ENCODE peak calls at places on chromosomes 1 and 21, in nine cellular contexts. One of them, this sample, is unnamed.

GRCh38 chr1:192609110-192610079 is 26.6 kb upstream of the RGS13 start:
- DNase-seq in GM20000: peak
- DNase-seq in glutamatergic neuron: no peak
- DNase-seq in heart right ventricle: peak
- DNase-seq in fibroblast of lung: no peak
- DNase-seq in psoas muscle: peak
- DNase-seq in GM10248: peak
- DNase-seq in RWPE1: no peak
- DNase-seq in MCF 10A: no peak
- DNase-seq in this sample: no peak

GRCh38 chr1:235307158-235308124 is 20.5 kb downstream of the ARID4B start:
- DNase-seq in GM20000: no peak
- DNase-seq in glutamatergic neuron: no peak
- DNase-seq in heart right ventricle: no peak
- DNase-seq in fibroblast of lung: no peak
- DNase-seq in psoas muscle: no peak
- DNase-seq in GM10248: no peak
- DNase-seq in RWPE1: no peak
- DNase-seq in MCF 10A: no peak
- DNase-seq in this sample: no peak

GRCh38 chr1:217896490-217896889 is 265.3 kb downstream of the SPATA17 start:
- DNase-seq in GM20000: no peak
- DNase-seq in glutamatergic neuron: no peak
- DNase-seq in heart right ventricle: no peak
- DNase-seq in fibroblast of lung: peak
- DNase-seq in psoas muscle: no peak
- DNase-seq in GM10248: no peak
- DNase-seq in RWPE1: no peak
- DNase-seq in MCF 10A: peak
- DNase-seq in this sample: no peak

GRCh38 chr1:22026924-22027289 is 25.4 kb downstream of the CELA3A start:
- DNase-seq in GM20000: no peak
- DNase-seq in glutamatergic neuron: no peak
- DNase-seq in heart right ventricle: no peak
- DNase-seq in fibroblast of lung: no peak
- DNase-seq in psoas muscle: no peak
- DNase-seq in GM10248: no peak
- DNase-seq in RWPE1: no peak
- DNase-seq in MCF 10A: no peak
- DNase-seq in this sample: no peak

GRCh38 chr1:219666242-219666641 is 53.3 kb upstream of the ZC3H11B start:
- DNase-seq in GM20000: no peak
- DNase-seq in glutamatergic neuron: no peak
- DNase-seq in heart right ventricle: no peak
- DNase-seq in fibroblast of lung: peak
- DNase-seq in psoas muscle: no peak
- DNase-seq in GM10248: no peak
- DNase-seq in RWPE1: no peak
- DNase-seq in MCF 10A: peak
- DNase-seq in this sample: no peak

GRCh38 chr21:28072601-28073000 is 920.1 kb downstream of the LTN1 start:
- DNase-seq in GM20000: no peak
- DNase-seq in glutamatergic neuron: no peak
- DNase-seq in heart right ventricle: no peak
- DNase-seq in fibroblast of lung: no peak
- DNase-seq in psoas muscle: no peak
- DNase-seq in GM10248: no peak
- DNase-seq in RWPE1: no peak
- DNase-seq in MCF 10A: no peak
- DNase-seq in this sample: no peak

GRCh38 chr1:223831755-223832636 is 13.8 kb downstream of the TP53BP2 start:
- DNase-seq in GM20000: no peak
- DNase-seq in glutamatergic neuron: no peak
- DNase-seq in heart right ventricle: no peak
- DNase-seq in fibroblast of lung: peak
- DNase-seq in psoas muscle: no peak
- DNase-seq in GM10248: no peak
- DNase-seq in RWPE1: peak
- DNase-seq in MCF 10A: peak
- DNase-seq in this sample: no peak

GRCh38 chr1:38183094-38183493 is 136.5 kb upstream of the POU3F1 start:
- DNase-seq in GM20000: no peak
- DNase-seq in glutamatergic neuron: no peak
- DNase-seq in heart right ventricle: no peak
- DNase-seq in fibroblast of lung: no peak
- DNase-seq in psoas muscle: no peak
- DNase-seq in GM10248: no peak
- DNase-seq in RWPE1: no peak
- DNase-seq in MCF 10A: no peak
- DNase-seq in this sample: peak

GRCh38 chr1:150429805-150430204 is 57.4 kb upstream of the TARS2 start:
- DNase-seq in GM20000: peak
- DNase-seq in glutamatergic neuron: no peak
- DNase-seq in heart right ventricle: no peak
- DNase-seq in fibroblast of lung: peak
- DNase-seq in psoas muscle: no peak
- DNase-seq in GM10248: peak
- DNase-seq in RWPE1: peak
- DNase-seq in MCF 10A: peak
- DNase-seq in this sample: no peak

GRCh38 chr1:12464627-12465056 is 153.4 kb downstream of the DHRS3 start:
- DNase-seq in GM20000: no peak
- DNase-seq in glutamatergic neuron: no peak
- DNase-seq in heart right ventricle: no peak
- DNase-seq in fibroblast of lung: peak
- DNase-seq in psoas muscle: no peak
- DNase-seq in GM10248: no peak
- DNase-seq in RWPE1: no peak
- DNase-seq in MCF 10A: peak
- DNase-seq in this sample: no peak

GRCh38 chr1:184379111-184379752 is 7.6 kb upstream of the C1orf21 start:
- DNase-seq in GM20000: no peak
- DNase-seq in glutamatergic neuron: no peak
- DNase-seq in heart right ventricle: no peak
- DNase-seq in fibroblast of lung: no peak
- DNase-seq in psoas muscle: no peak
- DNase-seq in GM10248: no peak
- DNase-seq in RWPE1: no peak
- DNase-seq in MCF 10A: peak
- DNase-seq in this sample: no peak
- TF ChIP-seq CTCF in GM20000: no peak
- TF ChIP-seq CTCF in glutamatergic neuron: no peak
- TF ChIP-seq CTCF in heart right ventricle: peak
- TF ChIP-seq CTCF in fibroblast of lung: no peak
- TF ChIP-seq CTCF in psoas muscle: peak
- TF ChIP-seq CTCF in GM10248: peak
- TF ChIP-seq CTCF in RWPE1: no peak
- TF ChIP-seq CTCF in MCF 10A: peak
- TF ChIP-seq CTCF in this sample: peak

GRCh38 chr1:89089962-89090361 is 25.0 kb upstream of the GBP1 start:
- DNase-seq in GM20000: no peak
- DNase-seq in glutamatergic neuron: no peak
- DNase-seq in heart right ventricle: no peak
- DNase-seq in fibroblast of lung: no peak
- DNase-seq in psoas muscle: no peak
- DNase-seq in GM10248: no peak
- DNase-seq in RWPE1: no peak
- DNase-seq in MCF 10A: no peak
- DNase-seq in this sample: no peak

GRCh38 chr1:89081005-89081404 is 16.0 kb upstream of the GBP1 start:
- DNase-seq in GM20000: peak
- DNase-seq in glutamatergic neuron: no peak
- DNase-seq in heart right ventricle: no peak
- DNase-seq in fibroblast of lung: no peak
- DNase-seq in psoas muscle: no peak
- DNase-seq in GM10248: no peak
- DNase-seq in RWPE1: no peak
- DNase-seq in MCF 10A: no peak
- DNase-seq in this sample: no peak

GRCh38 chr1:89087241-89087640 is 22.2 kb upstream of the GBP1 start:
- DNase-seq in GM20000: no peak
- DNase-seq in glutamatergic neuron: no peak
- DNase-seq in heart right ventricle: no peak
- DNase-seq in fibroblast of lung: no peak
- DNase-seq in psoas muscle: no peak
- DNase-seq in GM10248: no peak
- DNase-seq in RWPE1: no peak
- DNase-seq in MCF 10A: no peak
- DNase-seq in this sample: no peak

GRCh38 chr1:89088597-89088996 is 23.6 kb upstream of the GBP1 start:
- DNase-seq in GM20000: no peak
- DNase-seq in glutamatergic neuron: no peak
- DNase-seq in heart right ventricle: no peak
- DNase-seq in fibroblast of lung: no peak
- DNase-seq in psoas muscle: peak
- DNase-seq in GM10248: no peak
- DNase-seq in RWPE1: no peak
- DNase-seq in MCF 10A: no peak
- DNase-seq in this sample: no peak

DNA sequence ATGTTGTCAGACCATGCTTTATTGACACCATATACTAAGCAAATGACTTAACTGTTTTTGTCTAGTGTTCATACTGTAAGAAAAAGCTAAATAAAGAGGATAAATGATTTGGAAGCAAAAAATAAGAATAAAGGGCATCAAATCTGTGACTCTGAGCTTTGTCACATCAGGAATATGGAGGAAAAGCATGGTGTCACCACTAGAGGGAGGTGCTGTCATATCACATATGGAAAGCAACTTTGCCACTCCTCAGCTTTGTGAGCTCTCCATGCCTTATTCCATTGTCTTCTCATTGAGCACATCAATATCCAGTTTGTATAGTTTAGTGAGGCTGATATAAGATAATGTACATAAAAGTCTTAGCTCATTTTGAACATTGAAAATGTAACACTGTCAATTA is 20.8 kb upstream of the GBP1 start:
- DNase-seq in GM20000: peak
- DNase-seq in glutamatergic neuron: no peak
- DNase-seq in heart right ventricle: no peak
- DNase-seq in fibroblast of lung: peak
- DNase-seq in psoas muscle: no peak
- DNase-seq in GM10248: peak
- DNase-seq in RWPE1: no peak
- DNase-seq in MCF 10A: peak
- DNase-seq in this sample: no peak
- TF ChIP-seq CTCF in GM20000: no peak
- TF ChIP-seq CTCF in glutamatergic neuron: no peak
- TF ChIP-seq CTCF in heart right ventricle: peak
- TF ChIP-seq CTCF in fibroblast of lung: peak
- TF ChIP-seq CTCF in psoas muscle: no peak
- TF ChIP-seq CTCF in GM10248: peak
- TF ChIP-seq CTCF in RWPE1: peak
- TF ChIP-seq CTCF in MCF 10A: peak
- TF ChIP-seq CTCF in this sample: no peak

DNA sequence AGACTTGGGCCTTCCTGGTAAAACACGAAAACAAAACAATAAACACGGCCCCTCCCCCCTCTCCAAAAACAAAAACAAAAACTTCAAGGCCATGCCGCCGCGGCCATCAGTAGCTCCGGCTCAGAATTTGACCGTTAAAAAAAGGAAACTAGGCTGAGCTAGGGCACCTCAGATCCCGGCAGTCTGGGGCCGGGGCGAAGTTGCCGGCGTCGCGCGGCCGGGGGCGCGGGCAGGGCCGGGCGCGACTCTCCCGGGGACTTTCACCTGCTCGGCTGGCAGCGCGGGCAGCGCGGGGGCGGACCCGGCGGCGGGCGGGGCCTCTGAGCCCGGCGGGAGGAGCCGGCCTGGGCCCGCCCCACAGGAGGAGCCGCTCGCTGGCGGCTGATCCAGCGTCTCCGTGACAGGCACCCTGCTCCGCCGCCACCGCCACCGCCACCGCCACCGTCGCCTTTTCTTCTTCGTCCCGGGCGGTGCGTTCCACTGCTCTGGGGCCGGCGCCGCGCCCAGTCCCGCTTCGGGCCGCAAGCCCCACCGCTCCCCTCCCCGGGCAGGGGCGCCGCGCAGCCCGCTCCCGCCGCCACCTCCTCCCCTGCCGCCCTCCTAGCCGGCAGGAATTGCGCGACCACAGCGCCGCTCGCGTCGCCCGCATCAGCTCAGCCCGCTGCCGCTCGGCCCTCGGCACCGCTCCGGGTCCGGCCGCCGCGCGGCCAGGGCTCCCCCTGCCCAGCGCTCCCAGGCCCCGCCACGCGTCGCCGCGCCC is at the start of gene NOS1AP:
- DNase-seq in GM20000: peak
- DNase-seq in glutamatergic neuron: peak
- DNase-seq in heart right ventricle: peak
- DNase-seq in fibroblast of lung: peak
- DNase-seq in psoas muscle: peak
- DNase-seq in GM10248: peak
- DNase-seq in RWPE1: peak
- DNase-seq in MCF 10A: peak
- DNase-seq in this sample: peak
- TF ChIP-seq CTCF in GM20000: no peak
- TF ChIP-seq CTCF in glutamatergic neuron: no peak
- TF ChIP-seq CTCF in heart right ventricle: no peak
- TF ChIP-seq CTCF in fibroblast of lung: no peak
- TF ChIP-seq CTCF in psoas muscle: no peak
- TF ChIP-seq CTCF in GM10248: no peak
- TF ChIP-seq CTCF in RWPE1: no peak
- TF ChIP-seq CTCF in MCF 10A: no peak
- TF ChIP-seq CTCF in this sample: peak

DNA sequence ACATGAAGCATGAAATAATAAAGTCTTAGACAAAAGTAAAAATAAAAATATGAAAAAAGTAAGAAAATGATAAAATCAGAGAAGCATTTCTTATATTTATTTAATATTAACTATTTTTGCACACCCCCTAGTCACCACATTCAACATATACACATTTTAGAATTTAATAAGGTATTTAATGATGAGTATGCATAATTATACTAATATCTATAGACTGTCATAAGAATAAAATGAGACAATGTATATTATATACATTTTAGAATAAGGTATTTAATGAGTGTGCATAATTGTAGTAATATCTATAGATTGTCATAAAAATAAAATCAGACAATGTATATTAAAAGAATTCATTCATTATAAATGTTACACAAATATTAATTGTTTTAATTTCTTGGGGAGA is 18.9 kb downstream of the PIGK start:
- DNase-seq in GM20000: no peak
- DNase-seq in glutamatergic neuron: no peak
- DNase-seq in heart right ventricle: no peak
- DNase-seq in fibroblast of lung: no peak
- DNase-seq in psoas muscle: no peak
- DNase-seq in GM10248: no peak
- DNase-seq in RWPE1: no peak
- DNase-seq in MCF 10A: no peak
- DNase-seq in this sample: no peak
- TF ChIP-seq CTCF in GM20000: no peak
- TF ChIP-seq CTCF in glutamatergic neuron: no peak
- TF ChIP-seq CTCF in heart right ventricle: no peak
- TF ChIP-seq CTCF in fibroblast of lung: no peak
- TF ChIP-seq CTCF in psoas muscle: no peak
- TF ChIP-seq CTCF in GM10248: no peak
- TF ChIP-seq CTCF in RWPE1: no peak
- TF ChIP-seq CTCF in MCF 10A: no peak
- TF ChIP-seq CTCF in this sample: no peak

This sample was measured in neural progenitor cell.